ENCODE peak calls at places on chromosome 6, in five cellular contexts. One of them, this sample, is unnamed.

GRCh38 chr6:151805286-151805840 is 2.1 kb upstream of the ESR1 start:
- DNase-seq in GM12865: no peak
- DNase-seq in KBM-7: no peak
- DNase-seq in neuronal stem cell: no peak
- DNase-seq in stimulated activated CD4-positive, alpha-beta T cell treated with anti-CD3 and anti-CD28 coated beads, Interleukin-1b, Interleukin-23, amount 100 ng/mL, for 24 hours: no peak
- DNase-seq in this sample: no peak

GRCh38 chr6:4446982-4447381 is 311.6 kb upstream of the ECI2 start:
- DNase-seq in GM12865: peak; percentile 34
- DNase-seq in KBM-7: peak; percentile 16
- DNase-seq in neuronal stem cell: no peak
- DNase-seq in stimulated activated CD4-positive, alpha-beta T cell treated with anti-CD3 and anti-CD28 coated beads, Interleukin-1b, Interleukin-23, amount 100 ng/mL, for 24 hours: no peak
- DNase-seq in this sample: no peak

GRCh38 chr6:147227770-147228320 is 23.6 kb downstream of the STXBP5 start:
- DNase-seq in GM12865: no peak
- DNase-seq in KBM-7: no peak
- DNase-seq in neuronal stem cell: no peak
- DNase-seq in stimulated activated CD4-positive, alpha-beta T cell treated with anti-CD3 and anti-CD28 coated beads, Interleukin-1b, Interleukin-23, amount 100 ng/mL, for 24 hours: no peak
- DNase-seq in this sample: no peak

GRCh38 chr6:19153270-19153980 is 683.7 kb upstream of the ID4 start:
- DNase-seq in GM12865: no peak
- DNase-seq in KBM-7: no peak
- DNase-seq in neuronal stem cell: no peak
- DNase-seq in stimulated activated CD4-positive, alpha-beta T cell treated with anti-CD3 and anti-CD28 coated beads, Interleukin-1b, Interleukin-23, amount 100 ng/mL, for 24 hours: no peak
- DNase-seq in this sample: no peak

GRCh38 chr6:29035951-29036350 is 9.0 kb downstream of the OR2W1 start:
- DNase-seq in GM12865: no peak
- DNase-seq in KBM-7: no peak
- DNase-seq in neuronal stem cell: no peak
- DNase-seq in stimulated activated CD4-positive, alpha-beta T cell treated with anti-CD3 and anti-CD28 coated beads, Interleukin-1b, Interleukin-23, amount 100 ng/mL, for 24 hours: no peak
- DNase-seq in this sample: no peak

GRCh38 chr6:160583805-160584204 is 80.3 kb downstream of the LPA start:
- DNase-seq in GM12865: no peak
- DNase-seq in KBM-7: no peak
- DNase-seq in neuronal stem cell: no peak
- DNase-seq in stimulated activated CD4-positive, alpha-beta T cell treated with anti-CD3 and anti-CD28 coated beads, Interleukin-1b, Interleukin-23, amount 100 ng/mL, for 24 hours: no peak
- DNase-seq in this sample: no peak

GRCh38 chr6:24524801-24525200 is 30.0 kb downstream of the ALDH5A1 start:
- DNase-seq in GM12865: peak; percentile 76
- DNase-seq in KBM-7: peak; percentile 45
- DNase-seq in neuronal stem cell: peak; percentile 33
- DNase-seq in stimulated activated CD4-positive, alpha-beta T cell treated with anti-CD3 and anti-CD28 coated beads, Interleukin-1b, Interleukin-23, amount 100 ng/mL, for 24 hours: no peak
- DNase-seq in this sample: no peak

GRCh38 chr6:76697585-76697984 is 625.1 kb upstream of the IMPG1 start:
- DNase-seq in GM12865: no peak
- DNase-seq in KBM-7: no peak
- DNase-seq in neuronal stem cell: no peak
- DNase-seq in stimulated activated CD4-positive, alpha-beta T cell treated with anti-CD3 and anti-CD28 coated beads, Interleukin-1b, Interleukin-23, amount 100 ng/mL, for 24 hours: no peak
- DNase-seq in this sample: no peak

GRCh38 chr6:89117285-89118108 is at the start of gene SRSF12:
- DNase-seq in GM12865: peak; percentile 63
- DNase-seq in KBM-7: peak; percentile 61
- DNase-seq in neuronal stem cell: peak; percentile 70
- DNase-seq in stimulated activated CD4-positive, alpha-beta T cell treated with anti-CD3 and anti-CD28 coated beads, Interleukin-1b, Interleukin-23, amount 100 ng/mL, for 24 hours: peak; percentile 4
- DNase-seq in this sample: peak; percentile 16

GRCh38 chr6:169684056-169684455 is 17.8 kb downstream of the WDR27 start:
- DNase-seq in GM12865: no peak
- DNase-seq in KBM-7: no peak
- DNase-seq in neuronal stem cell: no peak
- DNase-seq in stimulated activated CD4-positive, alpha-beta T cell treated with anti-CD3 and anti-CD28 coated beads, Interleukin-1b, Interleukin-23, amount 100 ng/mL, for 24 hours: no peak
- DNase-seq in this sample: no peak

GRCh38 chr6:109690373-109690739 is 646 bp downstream of the AK9 start:
- DNase-seq in GM12865: peak; percentile 58
- DNase-seq in KBM-7: peak; percentile 54
- DNase-seq in neuronal stem cell: peak; percentile 43
- DNase-seq in stimulated activated CD4-positive, alpha-beta T cell treated with anti-CD3 and anti-CD28 coated beads, Interleukin-1b, Interleukin-23, amount 100 ng/mL, for 24 hours: peak; percentile 33
- DNase-seq in this sample: peak; percentile 34

GRCh38 chr6:50819906-50820589 is 1.4 kb downstream of the TFAP2B start:
- DNase-seq in GM12865: no peak
- DNase-seq in KBM-7: no peak
- DNase-seq in neuronal stem cell: no peak
- DNase-seq in stimulated activated CD4-positive, alpha-beta T cell treated with anti-CD3 and anti-CD28 coated beads, Interleukin-1b, Interleukin-23, amount 100 ng/mL, for 24 hours: no peak
- DNase-seq in this sample: no peak

GRCh38 chr6:149169761-149170359 is 147.7 kb upstream of the TAB2 start:
- DNase-seq in GM12865: peak; percentile 12
- DNase-seq in KBM-7: no peak
- DNase-seq in neuronal stem cell: no peak
- DNase-seq in stimulated activated CD4-positive, alpha-beta T cell treated with anti-CD3 and anti-CD28 coated beads, Interleukin-1b, Interleukin-23, amount 100 ng/mL, for 24 hours: no peak
- DNase-seq in this sample: no peak

This sample was measured in activated CD4-positive, alpha-beta T cell treated with anti-CD3 and anti-CD28 coated beads, Interleukin-2, amount 50 U/mL, for 24 hours.